ENCODE peak calls at places on chromosomes 1 and 21, in ten cellular contexts. One of them, this sample, is unnamed.

GRCh38 chr21:44065428-44065827 is 41.8 kb upstream of the PWP2 start:
- DNase-seq in activated T-cell treated with anti-CD3 and anti-CD28 coated beads for 48 hours: peak
- DNase-seq in left cardiac atrium: no peak
- DNase-seq in neural progenitor cell: no peak
- DNase-seq in kidney glomerular epithelial cell: no peak
- DNase-seq in GM06990: no peak
- DNase-seq in Calu3: no peak
- DNase-seq in islet precursor cell: no peak
- DNase-seq in stimulated activated CD8-positive, alpha-beta memory T cell treated with anti-CD3 and anti-CD28 coated beads, Interleukin-4, amount 100 ng/mL, for 1 hour: peak
- DNase-seq in aorta: no peak
- DNase-seq in this sample: no peak

GRCh38 chr1:179002552-179003345 is 22.9 kb upstream of the FAM20B start:
- DNase-seq in neural progenitor cell: peak
- DNase-seq in islet precursor cell: peak
- DNase-seq in kidney glomerular epithelial cell: peak
- DNase-seq in left cardiac atrium: peak
- DNase-seq in activated T-cell treated with anti-CD3 and anti-CD28 coated beads for 48 hours: peak
- DNase-seq in stimulated activated CD8-positive, alpha-beta memory T cell treated with anti-CD3 and anti-CD28 coated beads, Interleukin-4, amount 100 ng/mL, for 1 hour: peak
- DNase-seq in GM06990: peak
- DNase-seq in Calu3: peak
- DNase-seq in aorta: peak
- DNase-seq in this sample: peak

GRCh38 chr1:35768350-35769187 is 1.2 kb downstream of the CLSPN start:
- DNase-seq in kidney glomerular epithelial cell: no peak
- DNase-seq in stimulated activated CD8-positive, alpha-beta memory T cell treated with anti-CD3 and anti-CD28 coated beads, Interleukin-4, amount 100 ng/mL, for 1 hour: no peak
- DNase-seq in GM06990: no peak
- DNase-seq in aorta: no peak
- DNase-seq in Calu3: no peak
- DNase-seq in activated T-cell treated with anti-CD3 and anti-CD28 coated beads for 48 hours: no peak
- DNase-seq in left cardiac atrium: no peak
- DNase-seq in neural progenitor cell: no peak
- DNase-seq in islet precursor cell: no peak
- DNase-seq in this sample: peak

GRCh38 chr1:37176269-37176668 is 142.0 kb upstream of the GRIK3 start:
- DNase-seq in activated T-cell treated with anti-CD3 and anti-CD28 coated beads for 48 hours: no peak
- DNase-seq in aorta: no peak
- DNase-seq in neural progenitor cell: no peak
- DNase-seq in left cardiac atrium: no peak
- DNase-seq in islet precursor cell: no peak
- DNase-seq in stimulated activated CD8-positive, alpha-beta memory T cell treated with anti-CD3 and anti-CD28 coated beads, Interleukin-4, amount 100 ng/mL, for 1 hour: no peak
- DNase-seq in Calu3: no peak
- DNase-seq in GM06990: no peak
- DNase-seq in kidney glomerular epithelial cell: no peak
- DNase-seq in this sample: no peak

GRCh38 chr21:34715518-34715917 is 46.7 kb downstream of the CLIC6 start:
- DNase-seq in left cardiac atrium: no peak
- DNase-seq in kidney glomerular epithelial cell: no peak
- DNase-seq in islet precursor cell: no peak
- DNase-seq in stimulated activated CD8-positive, alpha-beta memory T cell treated with anti-CD3 and anti-CD28 coated beads, Interleukin-4, amount 100 ng/mL, for 1 hour: no peak
- DNase-seq in Calu3: no peak
- DNase-seq in neural progenitor cell: no peak
- DNase-seq in GM06990: no peak
- DNase-seq in activated T-cell treated with anti-CD3 and anti-CD28 coated beads for 48 hours: no peak
- DNase-seq in aorta: no peak
- DNase-seq in this sample: no peak

GRCh38 chr1:3029481-3029961 is 8.3 kb downstream of the ACTRT2 start:
- DNase-seq in neural progenitor cell: no peak
- DNase-seq in GM06990: no peak
- DNase-seq in Calu3: no peak
- DNase-seq in islet precursor cell: no peak
- DNase-seq in left cardiac atrium: no peak
- DNase-seq in aorta: no peak
- DNase-seq in stimulated activated CD8-positive, alpha-beta memory T cell treated with anti-CD3 and anti-CD28 coated beads, Interleukin-4, amount 100 ng/mL, for 1 hour: no peak
- DNase-seq in activated T-cell treated with anti-CD3 and anti-CD28 coated beads for 48 hours: no peak
- DNase-seq in kidney glomerular epithelial cell: no peak
- DNase-seq in this sample: no peak

GRCh38 chr1:6071219-6071618 is 25.5 kb downstream of the KCNAB2 start:
- DNase-seq in neural progenitor cell: no peak
- DNase-seq in Calu3: no peak
- DNase-seq in kidney glomerular epithelial cell: no peak
- DNase-seq in aorta: no peak
- DNase-seq in GM06990: no peak
- DNase-seq in activated T-cell treated with anti-CD3 and anti-CD28 coated beads for 48 hours: no peak
- DNase-seq in left cardiac atrium: no peak
- DNase-seq in islet precursor cell: no peak
- DNase-seq in stimulated activated CD8-positive, alpha-beta memory T cell treated with anti-CD3 and anti-CD28 coated beads, Interleukin-4, amount 100 ng/mL, for 1 hour: no peak
- DNase-seq in this sample: no peak

GRCh38 chr1:19974822-19975416 is 4.5 kb downstream of the PLA2G2A start:
- DNase-seq in neural progenitor cell: peak
- DNase-seq in stimulated activated CD8-positive, alpha-beta memory T cell treated with anti-CD3 and anti-CD28 coated beads, Interleukin-4, amount 100 ng/mL, for 1 hour: no peak
- DNase-seq in kidney glomerular epithelial cell: peak
- DNase-seq in activated T-cell treated with anti-CD3 and anti-CD28 coated beads for 48 hours: peak
- DNase-seq in aorta: no peak
- DNase-seq in left cardiac atrium: peak
- DNase-seq in islet precursor cell: peak
- DNase-seq in Calu3: peak
- DNase-seq in GM06990: no peak
- DNase-seq in this sample: peak

GRCh38 chr1:8061210-8061609 is 35.1 kb upstream of the ERRFI1 start:
- DNase-seq in activated T-cell treated with anti-CD3 and anti-CD28 coated beads for 48 hours: no peak
- DNase-seq in neural progenitor cell: no peak
- DNase-seq in GM06990: no peak
- DNase-seq in stimulated activated CD8-positive, alpha-beta memory T cell treated with anti-CD3 and anti-CD28 coated beads, Interleukin-4, amount 100 ng/mL, for 1 hour: no peak
- DNase-seq in islet precursor cell: peak
- DNase-seq in kidney glomerular epithelial cell: peak
- DNase-seq in aorta: peak
- DNase-seq in Calu3: peak
- DNase-seq in left cardiac atrium: peak
- DNase-seq in this sample: peak

GRCh38 chr21:34320006-34320405 is 43.8 kb upstream of the KCNE2 start:
- DNase-seq in activated T-cell treated with anti-CD3 and anti-CD28 coated beads for 48 hours: no peak
- DNase-seq in kidney glomerular epithelial cell: peak
- DNase-seq in islet precursor cell: no peak
- DNase-seq in stimulated activated CD8-positive, alpha-beta memory T cell treated with anti-CD3 and anti-CD28 coated beads, Interleukin-4, amount 100 ng/mL, for 1 hour: no peak
- DNase-seq in left cardiac atrium: no peak
- DNase-seq in GM06990: no peak
- DNase-seq in Calu3: no peak
- DNase-seq in aorta: no peak
- DNase-seq in neural progenitor cell: no peak
- DNase-seq in this sample: no peak

GRCh38 chr1:96487404-96487803 is 234.2 kb upstream of the PTBP2 start:
- DNase-seq in Calu3: peak
- DNase-seq in left cardiac atrium: no peak
- DNase-seq in neural progenitor cell: no peak
- DNase-seq in activated T-cell treated with anti-CD3 and anti-CD28 coated beads for 48 hours: no peak
- DNase-seq in aorta: no peak
- DNase-seq in GM06990: no peak
- DNase-seq in kidney glomerular epithelial cell: peak
- DNase-seq in stimulated activated CD8-positive, alpha-beta memory T cell treated with anti-CD3 and anti-CD28 coated beads, Interleukin-4, amount 100 ng/mL, for 1 hour: no peak
- DNase-seq in islet precursor cell: no peak
- DNase-seq in this sample: no peak

GRCh38 chr1:36708587-36708986 is 225.9 kb upstream of the CSF3R start:
- DNase-seq in Calu3: no peak
- DNase-seq in islet precursor cell: no peak
- DNase-seq in activated T-cell treated with anti-CD3 and anti-CD28 coated beads for 48 hours: no peak
- DNase-seq in neural progenitor cell: no peak
- DNase-seq in aorta: no peak
- DNase-seq in GM06990: no peak
- DNase-seq in stimulated activated CD8-positive, alpha-beta memory T cell treated with anti-CD3 and anti-CD28 coated beads, Interleukin-4, amount 100 ng/mL, for 1 hour: no peak
- DNase-seq in kidney glomerular epithelial cell: no peak
- DNase-seq in left cardiac atrium: no peak
- DNase-seq in this sample: no peak

GRCh38 chr1:23980725-23981063 is 567 bp upstream of the SRSF10 start:
- DNase-seq in Calu3: peak
- DNase-seq in kidney glomerular epithelial cell: no peak
- DNase-seq in aorta: no peak
- DNase-seq in left cardiac atrium: peak
- DNase-seq in neural progenitor cell: peak
- DNase-seq in islet precursor cell: peak
- DNase-seq in stimulated activated CD8-positive, alpha-beta memory T cell treated with anti-CD3 and anti-CD28 coated beads, Interleukin-4, amount 100 ng/mL, for 1 hour: no peak
- DNase-seq in activated T-cell treated with anti-CD3 and anti-CD28 coated beads for 48 hours: peak
- DNase-seq in GM06990: peak
- DNase-seq in this sample: peak

GRCh38 chr1:93874025-93874651 is 4.9 kb downstream of the DNTTIP2 start:
- DNase-seq in aorta: no peak
- DNase-seq in islet precursor cell: peak
- DNase-seq in GM06990: no peak
- DNase-seq in kidney glomerular epithelial cell: peak
- DNase-seq in neural progenitor cell: peak
- DNase-seq in Calu3: no peak
- DNase-seq in left cardiac atrium: no peak
- DNase-seq in stimulated activated CD8-positive, alpha-beta memory T cell treated with anti-CD3 and anti-CD28 coated beads, Interleukin-4, amount 100 ng/mL, for 1 hour: no peak
- DNase-seq in activated T-cell treated with anti-CD3 and anti-CD28 coated beads for 48 hours: no peak
- DNase-seq in this sample: no peak

GRCh38 chr1:247007511-247008405 is at the start of gene ZNF695:
- DNase-seq in kidney glomerular epithelial cell: peak
- DNase-seq in aorta: peak
- DNase-seq in GM06990: peak
- DNase-seq in Calu3: peak
- DNase-seq in activated T-cell treated with anti-CD3 and anti-CD28 coated beads for 48 hours: peak
- DNase-seq in islet precursor cell: peak
- DNase-seq in neural progenitor cell: peak
- DNase-seq in left cardiac atrium: peak
- DNase-seq in stimulated activated CD8-positive, alpha-beta memory T cell treated with anti-CD3 and anti-CD28 coated beads, Interleukin-4, amount 100 ng/mL, for 1 hour: peak
- DNase-seq in this sample: peak

GRCh38 chr1:237059244-237059643 is 17.3 kb downstream of the RYR2 start:
- DNase-seq in GM06990: no peak
- DNase-seq in neural progenitor cell: no peak
- DNase-seq in kidney glomerular epithelial cell: no peak
- DNase-seq in stimulated activated CD8-positive, alpha-beta memory T cell treated with anti-CD3 and anti-CD28 coated beads, Interleukin-4, amount 100 ng/mL, for 1 hour: no peak
- DNase-seq in aorta: no peak
- DNase-seq in left cardiac atrium: no peak
- DNase-seq in islet precursor cell: no peak
- DNase-seq in activated T-cell treated with anti-CD3 and anti-CD28 coated beads for 48 hours: no peak
- DNase-seq in Calu3: no peak
- DNase-seq in this sample: no peak